ENCODE peak calls at places on chromosomes 4 and X, in four cellular contexts. K is heart right ventricle, V is Karpas-422, P is OCI-LY7. W is an unnamed sample.

GRCh38 chr4:44638091-44638490 is 13.3 kb downstream of the YIPF7 start:
- DNase-seq in V (no peak), K (no peak), P (no peak), W (no peak)

GRCh38 chr4:77025643-77026321 is 50.0 kb downstream of the CCNI start:
- DNase-seq in P (no peak), K (no peak), V (no peak), W (no peak)

GRCh38 chr4:77734928-77735327 is 84.2 kb downstream of the CNOT6L start:
- DNase-seq in K (no peak), P (peak; percentile 20), V (no peak), W (peak; percentile 80)

GRCh38 chr4:61201562-61202099 is 1.5 kb downstream of the ADGRL3 start:
- DNase-seq in V (no peak), K (no peak), P (no peak), W (no peak)

GRCh38 chrX:69093960-69094935 is 71.0 kb downstream of the PJA1 start:
- DNase-seq in V (peak; percentile 85), K (no peak), P (peak; percentile 52), W (peak; percentile 32)

GRCh38 chrX:27444093-27444908 is 18.8 kb downstream of the PPP4R3C start:
- DNase-seq in V (no peak), P (no peak), K (no peak), W (peak; percentile 0)

GRCh38 chr4:98433608-98434198 is 172.5 kb downstream of the RAP1GDS1 start:
- DNase-seq in P (no peak), K (no peak), V (no peak), W (no peak)

GRCh38 chr4:169015237-169015636 is 5.2 kb upstream of the CBR4 start:
- DNase-seq in P (no peak), V (no peak), K (no peak), W (no peak)

GRCh38 chr4:78984593-78984992 is 45.4 kb upstream of the PAQR3 start:
- DNase-seq in V (no peak), K (no peak), P (no peak), W (no peak)

GRCh38 chrX:53071604-53072417 is 10.4 kb upstream of the TSPYL2 start:
- DNase-seq in K (peak; percentile 42), P (peak; percentile 84), V (peak; percentile 92), W (peak; percentile 72)

GRCh38 chrX:45322820-45323219 is 122.1 kb upstream of the DIPK2B start:
- DNase-seq in P (no peak), V (no peak), K (no peak), W (no peak)

GRCh38 chr4:47531241-47531953 is 46.3 kb downstream of the ATP10D start:
- DNase-seq in P (no peak), K (no peak), V (no peak), W (peak; percentile 93)

GRCh38 chr4:87848622-87849351 is 16.0 kb downstream of the MEPE start:
- DNase-seq in K (no peak), P (peak; percentile 46), V (peak; percentile 80), W (peak; percentile 41)

GRCh38 chrX:103678199-103678993 is 8.1 kb downstream of the MORF4L2 start:
- DNase-seq in V (no peak), K (no peak), P (no peak), W (no peak)

GRCh38 chr4:147821555-147821954 is 89.7 kb downstream of the ARHGAP10 start:
- DNase-seq in K (no peak), V (no peak), P (no peak), W (no peak)

GRCh38 chr4:833156-833555 is 7.2 kb upstream of the CPLX1 start:
- DNase-seq in V (no peak), P (no peak), K (no peak), W (no peak)

GRCh38 chrX:24264383-24264782 is 49.5 kb downstream of the SUPT20HL2 start:
- DNase-seq in V (peak; percentile 35), P (no peak), K (no peak), W (no peak)

DNA sequence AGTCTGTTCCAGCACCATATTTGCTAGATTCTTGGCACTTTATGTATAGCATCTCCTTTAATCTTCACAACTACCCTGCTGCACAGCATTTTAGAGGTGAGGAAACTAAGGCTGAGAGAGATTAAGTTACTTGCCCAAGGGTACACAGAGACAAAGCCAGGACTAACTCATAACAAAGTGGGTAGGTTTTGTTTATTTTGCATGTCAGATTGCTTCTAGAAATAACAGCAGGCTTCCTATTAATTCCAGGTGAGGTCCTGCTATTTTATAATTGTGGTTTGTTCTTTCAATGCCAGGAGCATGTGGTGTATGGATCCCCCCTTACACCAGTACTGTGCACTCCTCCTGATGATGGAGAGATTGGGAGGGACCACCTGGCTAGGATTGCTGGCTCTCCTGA is 15.0 kb downstream of the TCEANC start:
- DNase-seq in P (no peak), K (no peak), V (no peak), W (no peak)
- H3K4me3 ChIP-seq in P (no peak overlapping the region), K (no peak overlapping the region), V (peak overlapping the region; percentile 46), W (no peak overlapping the region)

GRCh38 chr4:74400395-74400794 is 35.5 kb downstream of the EREG start:
- DNase-seq in P (no peak), K (no peak), V (no peak), W (no peak)

GRCh38 chr4:74402692-74403460 is 37.9 kb downstream of the EREG start:
- DNase-seq in V (peak; percentile 58), P (no peak), K (no peak), W (no peak)

GRCh38 chr4:74394476-74395136 is 29.7 kb downstream of the EREG start:
- DNase-seq in K (no peak), P (no peak), V (no peak), W (no peak)

GRCh38 chr4:74395633-74396032 is 30.7 kb downstream of the EREG start:
- DNase-seq in P (no peak), K (no peak), V (no peak), W (no peak)

GRCh38 chr4:74397748-74398426 is 32.9 kb downstream of the EREG start:
- DNase-seq in K (no peak), V (peak; percentile 41), P (no peak), W (peak; percentile 2)
- H3K4me3 ChIP-seq in K (no peak overlapping the region), V (peak overlapping the region; percentile 69), P (peak overlapping the region; percentile 44), W (peak overlapping the region; percentile 57)

DNA sequence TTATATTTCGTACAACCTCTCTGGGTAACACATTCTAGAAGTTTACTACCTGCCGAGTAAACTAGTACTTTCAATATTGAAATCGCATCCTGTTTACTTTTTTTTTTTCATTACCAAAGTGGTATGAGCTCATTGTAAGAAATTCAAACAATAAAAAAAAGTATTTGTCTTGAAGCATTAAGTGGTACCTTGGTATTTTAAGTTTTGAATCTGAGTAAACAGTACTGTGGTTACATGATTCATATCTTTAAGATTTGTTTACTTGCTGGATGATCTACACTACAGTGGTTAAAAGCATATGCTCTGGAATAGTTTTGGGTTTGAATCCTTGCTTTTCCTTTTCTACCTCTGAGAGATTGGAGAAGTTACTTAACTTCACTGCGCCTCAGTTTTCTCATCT is 3.8 kb upstream of the MMGT1 start:
- DNase-seq in K (no peak), P (no peak), V (no peak), W (no peak)
- H3K4me3 ChIP-seq in K (no peak overlapping the region), P (no peak overlapping the region), V (no peak overlapping the region), W (no peak overlapping the region)

DNA sequence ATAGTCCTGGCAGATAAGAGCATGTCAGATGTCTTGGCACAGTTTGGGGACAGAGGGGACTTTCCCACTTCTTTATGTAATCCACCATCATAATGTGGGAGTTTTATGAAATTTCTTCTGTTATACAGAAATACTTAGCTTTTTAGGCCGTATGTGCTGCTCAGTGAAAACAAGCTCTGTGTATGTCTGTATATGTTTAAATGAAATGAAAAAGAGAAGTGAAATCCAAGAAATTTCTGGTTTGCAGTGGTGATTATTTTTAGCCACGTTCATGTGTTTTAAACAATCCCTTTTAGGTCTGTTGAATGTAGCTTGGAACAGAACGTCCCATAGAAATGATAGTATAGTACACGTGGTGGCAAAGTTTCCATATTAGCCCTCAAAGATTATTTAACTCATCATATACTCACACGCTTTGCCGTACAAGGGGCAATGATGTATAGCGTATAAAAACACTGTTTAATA is 41.0 kb downstream of the GAB1 start:
- DNase-seq in V (no peak), K (no peak), P (peak; percentile 88), W (no peak)
- H3K4me3 ChIP-seq in V (no peak overlapping the region), K (no peak overlapping the region), P (peak overlapping the region; percentile 50), W (no peak overlapping the region)

GRCh38 chrX:261167-261857 is 19.9 kb upstream of the PLCXD1 start:
- DNase-seq in P (no peak), V (no peak), K (peak; percentile 34), W (no peak)
- H3K4me3 ChIP-seq in P (no peak overlapping the region), V (no peak overlapping the region), K (no peak overlapping the region), W (no peak overlapping the region)

GRCh38 chr4:75724066-75724866 is at the start of gene USO1:
- DNase-seq in P (peak; percentile 98), K (peak; percentile 99), V (peak; percentile 100), W (peak; percentile 97)

GRCh38 chr4:75723802-75724065 is 643 bp upstream of the USO1 start:
- DNase-seq in V (no peak), P (no peak), K (no peak), W (no peak)

GRCh38 chr4:75724867-75725724 is 719 bp downstream of the USO1 start:
- DNase-seq in K (peak; percentile 71), V (peak; percentile 80), P (peak; percentile 66), W (peak; percentile 3)

GRCh38 chr4:75723117-75723801 is 1.1 kb upstream of the USO1 start:
- DNase-seq in P (no peak), V (no peak), K (no peak), W (no peak)

DNA sequence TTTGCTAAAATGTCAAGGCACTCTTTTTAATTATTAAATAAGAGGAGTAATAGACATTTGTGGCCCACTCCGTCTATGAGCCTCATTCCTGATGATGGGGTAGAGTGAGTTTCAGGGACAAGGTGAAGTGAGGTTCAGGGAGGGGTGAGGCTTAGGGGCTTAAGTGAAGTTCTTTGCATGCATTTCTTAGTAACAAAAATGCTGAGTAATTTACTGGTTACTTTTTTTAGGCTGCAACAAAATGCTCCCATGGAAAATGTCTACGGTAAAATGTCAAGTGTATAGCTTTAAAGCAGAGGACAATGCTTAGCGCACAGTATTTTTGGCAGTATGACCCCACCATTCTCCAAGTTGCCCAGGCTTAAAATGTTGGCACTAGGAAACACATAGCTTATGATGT is 2.0 kb upstream of the USO1 start:
- DNase-seq in P (no peak), K (no peak), V (no peak), W (no peak)
- H3K4me3 ChIP-seq in P (no peak overlapping the region), K (no peak overlapping the region), V (no peak overlapping the region), W (no peak overlapping the region)

DNA sequence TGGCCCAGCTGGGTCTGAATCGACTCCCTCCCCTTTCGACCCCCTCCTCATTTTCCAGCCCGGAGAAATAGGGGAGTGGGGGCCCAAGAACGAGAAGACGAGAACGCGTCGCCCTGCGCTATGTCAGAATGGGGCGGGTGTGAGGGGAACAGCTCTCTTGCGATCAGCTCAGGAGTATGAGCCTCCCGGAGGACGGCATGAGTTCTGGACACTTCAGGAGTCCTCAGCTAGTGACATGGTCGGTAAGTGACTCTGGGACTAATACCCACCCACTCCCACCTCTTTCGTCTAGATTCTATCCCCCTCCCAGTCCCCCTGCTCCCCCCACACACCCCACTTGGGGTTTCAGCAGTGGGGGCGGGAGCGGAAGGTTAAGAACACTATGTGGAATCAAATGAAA is 944 bp downstream of the KLF8 start:
- DNase-seq in V (no peak), P (no peak), K (no peak), W (no peak)
- H3K4me3 ChIP-seq in V (no peak overlapping the region), P (no peak overlapping the region), K (peak overlapping the region; percentile 52), W (no peak overlapping the region)